ENCODE peak calls at places on chromosomes 4 and X, in four cellular contexts. One of them, this sample, is unnamed. For H3K4me1, the result is how much of the 10 kb centered on the place peaks cover.

GRCh38 chrX:3711331-3711917 is 2.0 kb downstream of the PRKX start:
- DNase-seq in psoas muscle: peak
- DNase-seq in esophagus muscularis mucosa: no peak
- DNase-seq in adipocyte: no peak
- DNase-seq in this sample: peak

GRCh38 chrX:100687128-100687527 is 43.1 kb downstream of the SRPX2 start:
- DNase-seq in psoas muscle: no peak
- DNase-seq in esophagus muscularis mucosa: no peak
- DNase-seq in adipocyte: no peak
- DNase-seq in this sample: no peak

GRCh38 chr4:52568351-52568750 is 90.8 kb downstream of the USP46 start:
- DNase-seq in psoas muscle: no peak
- DNase-seq in esophagus muscularis mucosa: no peak
- DNase-seq in adipocyte: no peak
- DNase-seq in this sample: no peak

GRCh38 chr4:3303840-3304715 is 11.3 kb downstream of the RGS12 start:
- DNase-seq in psoas muscle: no peak
- DNase-seq in esophagus muscularis mucosa: no peak
- DNase-seq in adipocyte: no peak
- DNase-seq in this sample: no peak

GRCh38 chr4:180057198-180057821 is 2185.9 kb upstream of the TENM3 start:
- DNase-seq in psoas muscle: no peak
- DNase-seq in esophagus muscularis mucosa: no peak
- DNase-seq in adipocyte: peak
- DNase-seq in this sample: no peak

GRCh38 chr4:120007171-120007894 is 59.3 kb downstream of the MAD2L1 start:
- DNase-seq in psoas muscle: no peak
- DNase-seq in esophagus muscularis mucosa: no peak
- DNase-seq in adipocyte: peak
- DNase-seq in this sample: no peak

GRCh38 chr4:101349346-101350064 is 2.2 kb upstream of the PPP3CA start:
- DNase-seq in psoas muscle: peak
- DNase-seq in esophagus muscularis mucosa: no peak
- DNase-seq in adipocyte: peak
- DNase-seq in this sample: peak

GRCh38 chr4:137755033-137755471 is 222.8 kb upstream of the PCDH18 start:
- DNase-seq in psoas muscle: no peak
- DNase-seq in esophagus muscularis mucosa: no peak
- DNase-seq in adipocyte: peak
- DNase-seq in this sample: no peak

GRCh38 chr4:48315728-48316630 is 25.4 kb upstream of the SLAIN2 start:
- DNase-seq in psoas muscle: no peak
- DNase-seq in esophagus muscularis mucosa: no peak
- DNase-seq in adipocyte: peak
- DNase-seq in this sample: no peak

GRCh38 chrX:72584165-72584564 is 11.5 kb upstream of the HDAC8 start:
- DNase-seq in psoas muscle: no peak
- DNase-seq in esophagus muscularis mucosa: no peak
- DNase-seq in adipocyte: no peak
- DNase-seq in this sample: no peak

GRCh38 chr4:158829254-158829653 is 60.4 kb downstream of the FNIP2 start:
- DNase-seq in psoas muscle: no peak
- DNase-seq in esophagus muscularis mucosa: no peak
- DNase-seq in adipocyte: no peak
- DNase-seq in this sample: no peak

GRCh38 chr4:158826057-158826456 is 57.2 kb downstream of the FNIP2 start:
- DNase-seq in psoas muscle: no peak
- DNase-seq in esophagus muscularis mucosa: no peak
- DNase-seq in adipocyte: no peak
- DNase-seq in this sample: no peak

GRCh38 chr4:158825443-158826036 is 56.7 kb downstream of the FNIP2 start:
- DNase-seq in psoas muscle: no peak
- DNase-seq in esophagus muscularis mucosa: no peak
- DNase-seq in adipocyte: no peak
- DNase-seq in this sample: no peak

GRCh38 chr4:158826882-158827281 is 58.1 kb downstream of the FNIP2 start:
- DNase-seq in psoas muscle: no peak
- DNase-seq in esophagus muscularis mucosa: no peak
- DNase-seq in adipocyte: no peak
- DNase-seq in this sample: no peak

DNA sequence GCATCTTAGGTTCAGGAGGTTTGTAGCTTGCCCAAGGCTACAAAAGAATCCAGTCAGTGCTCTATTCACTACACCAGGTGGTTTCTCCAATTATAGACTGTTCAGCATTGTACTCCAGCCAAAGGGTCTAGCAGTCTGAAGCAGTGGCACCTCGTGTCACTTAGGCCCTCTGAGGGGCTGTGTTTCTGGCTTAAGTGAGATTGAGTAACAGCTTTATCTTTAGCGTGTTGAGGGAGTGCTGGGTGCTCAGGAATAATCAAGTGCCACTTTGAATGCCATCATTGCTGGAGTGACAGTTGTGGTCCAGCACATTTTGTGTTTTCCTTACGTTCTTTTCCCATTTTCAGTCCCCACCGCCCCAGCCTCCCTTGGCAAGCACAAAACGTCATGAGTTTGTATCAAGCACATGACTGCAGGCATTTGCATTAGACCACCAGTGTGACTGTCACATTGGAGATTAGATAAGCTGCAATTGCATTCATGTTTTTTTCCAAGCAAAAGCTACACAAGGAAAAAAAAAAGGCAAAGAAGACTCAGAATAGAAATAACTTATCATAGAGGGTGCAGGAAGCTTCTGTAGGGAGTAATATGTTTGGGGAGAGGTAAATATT is 58.8 kb downstream of the FNIP2 start:
- DNase-seq in psoas muscle: no peak
- DNase-seq in esophagus muscularis mucosa: no peak
- DNase-seq in adipocyte: no peak
- DNase-seq in this sample: no peak
- H3K4me1 ChIP-seq in psoas muscle: under half
- H3K4me1 ChIP-seq in esophagus muscularis mucosa: under half
- H3K4me1 ChIP-seq in adipocyte: under half
- H3K4me1 ChIP-seq in this sample: under half

GRCh38 chr4:24582235-24582863 is 2.0 kb downstream of the DHX15 start:
- DNase-seq in psoas muscle: no peak
- DNase-seq in esophagus muscularis mucosa: no peak
- DNase-seq in adipocyte: peak
- DNase-seq in this sample: no peak

GRCh38 chr4:24574256-24574655 is 10.1 kb downstream of the DHX15 start:
- DNase-seq in psoas muscle: no peak
- DNase-seq in esophagus muscularis mucosa: no peak
- DNase-seq in adipocyte: no peak
- DNase-seq in this sample: no peak

GRCh38 chr4:24573582-24573981 is 10.8 kb downstream of the DHX15 start:
- DNase-seq in psoas muscle: no peak
- DNase-seq in esophagus muscularis mucosa: no peak
- DNase-seq in adipocyte: no peak
- DNase-seq in this sample: no peak

GRCh38 chr4:24576276-24576675 is 8.1 kb downstream of the DHX15 start:
- DNase-seq in psoas muscle: no peak
- DNase-seq in esophagus muscularis mucosa: no peak
- DNase-seq in adipocyte: no peak
- DNase-seq in this sample: no peak

DNA sequence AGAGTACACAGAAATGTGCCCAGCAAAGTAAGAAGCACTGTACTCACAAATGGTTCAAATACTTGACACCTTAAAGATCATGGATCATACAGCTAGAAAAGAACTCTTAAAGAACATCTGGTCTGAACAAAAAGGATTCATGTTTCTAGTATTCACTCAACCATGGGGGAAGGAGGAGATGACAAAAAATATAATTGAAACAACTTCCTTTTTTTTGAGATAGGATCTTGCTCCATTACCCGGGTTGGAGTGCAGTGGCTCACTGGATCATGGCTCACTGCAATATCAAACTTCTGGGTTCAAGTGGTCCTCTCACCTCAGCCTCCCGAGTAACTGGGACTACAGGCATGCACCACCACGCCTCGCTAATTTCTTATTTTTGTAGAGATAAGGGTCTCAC is 6.0 kb downstream of the DHX15 start:
- DNase-seq in psoas muscle: no peak
- DNase-seq in esophagus muscularis mucosa: no peak
- DNase-seq in adipocyte: no peak
- DNase-seq in this sample: no peak
- H3K4me1 ChIP-seq in psoas muscle: half or more
- H3K4me1 ChIP-seq in esophagus muscularis mucosa: half or more
- H3K4me1 ChIP-seq in adipocyte: under half
- H3K4me1 ChIP-seq in this sample: under half

DNA sequence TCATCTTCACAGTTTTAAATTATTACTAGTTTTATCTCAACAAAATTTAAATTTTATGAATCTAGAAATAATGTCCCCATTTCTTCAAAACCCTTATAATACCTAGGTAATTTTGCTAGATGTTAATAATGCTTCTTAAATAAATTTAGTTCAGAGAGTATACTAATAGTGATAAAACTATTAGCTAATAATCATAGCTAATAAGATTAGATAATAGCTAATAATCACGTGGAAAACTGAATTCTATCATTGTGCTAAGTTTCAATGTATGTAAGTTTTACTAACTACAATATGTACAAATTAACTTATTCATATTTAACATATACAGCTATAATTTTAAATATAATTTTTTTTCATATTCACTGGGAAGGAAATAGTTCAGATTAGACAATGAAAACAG is 10.2 kb downstream of the ANKRD17 start:
- DNase-seq in psoas muscle: no peak
- DNase-seq in esophagus muscularis mucosa: no peak
- DNase-seq in adipocyte: no peak
- DNase-seq in this sample: no peak
- H3K4me1 ChIP-seq in psoas muscle: under half
- H3K4me1 ChIP-seq in esophagus muscularis mucosa: half or more
- H3K4me1 ChIP-seq in adipocyte: under half
- H3K4me1 ChIP-seq in this sample: half or more

GRCh38 chr4:145503486-145504072 is 21.9 kb downstream of the SMAD1 start:
- DNase-seq in psoas muscle: no peak
- DNase-seq in esophagus muscularis mucosa: no peak
- DNase-seq in adipocyte: no peak
- DNase-seq in this sample: no peak

GRCh38 chr4:145502809-145503208 is 21.2 kb downstream of the SMAD1 start:
- DNase-seq in psoas muscle: no peak
- DNase-seq in esophagus muscularis mucosa: no peak
- DNase-seq in adipocyte: no peak
- DNase-seq in this sample: no peak

GRCh38 chr4:145507636-145508035 is 26.0 kb downstream of the SMAD1 start:
- DNase-seq in psoas muscle: no peak
- DNase-seq in esophagus muscularis mucosa: no peak
- DNase-seq in adipocyte: peak
- DNase-seq in this sample: no peak

GRCh38 chr4:145501051-145501660 is 19.5 kb downstream of the SMAD1 start:
- DNase-seq in psoas muscle: no peak
- DNase-seq in esophagus muscularis mucosa: no peak
- DNase-seq in adipocyte: no peak
- DNase-seq in this sample: no peak

GRCh38 chr4:145505945-145506344 is 24.3 kb downstream of the SMAD1 start:
- DNase-seq in psoas muscle: no peak
- DNase-seq in esophagus muscularis mucosa: no peak
- DNase-seq in adipocyte: no peak
- DNase-seq in this sample: no peak
- H3K4me1 ChIP-seq in psoas muscle: half or more
- H3K4me1 ChIP-seq in esophagus muscularis mucosa: half or more
- H3K4me1 ChIP-seq in adipocyte: under half
- H3K4me1 ChIP-seq in this sample: under half

DNA sequence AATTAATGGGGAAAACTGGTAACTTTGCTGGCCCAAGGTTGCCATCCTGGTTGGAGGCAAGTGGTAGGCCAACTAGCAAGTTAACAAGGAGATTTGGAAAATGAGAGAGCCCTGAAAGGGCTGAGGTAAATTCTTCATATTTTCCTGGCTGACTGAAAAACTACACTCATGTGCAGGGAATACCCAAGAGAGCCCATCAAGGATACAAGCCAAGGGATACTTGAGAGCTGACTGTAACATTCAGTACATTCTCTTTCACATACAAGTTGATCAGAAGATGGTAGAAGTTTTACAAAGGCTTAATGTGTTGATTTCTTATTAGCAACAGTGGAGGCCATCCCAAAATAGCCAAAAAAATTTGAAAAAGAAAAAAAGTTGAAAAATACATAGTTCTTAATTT is 33.3 kb downstream of the IL2 start:
- DNase-seq in psoas muscle: no peak
- DNase-seq in esophagus muscularis mucosa: no peak
- DNase-seq in adipocyte: peak
- DNase-seq in this sample: no peak
- H3K4me1 ChIP-seq in psoas muscle: under half
- H3K4me1 ChIP-seq in esophagus muscularis mucosa: under half
- H3K4me1 ChIP-seq in adipocyte: under half
- H3K4me1 ChIP-seq in this sample: under half

DNA sequence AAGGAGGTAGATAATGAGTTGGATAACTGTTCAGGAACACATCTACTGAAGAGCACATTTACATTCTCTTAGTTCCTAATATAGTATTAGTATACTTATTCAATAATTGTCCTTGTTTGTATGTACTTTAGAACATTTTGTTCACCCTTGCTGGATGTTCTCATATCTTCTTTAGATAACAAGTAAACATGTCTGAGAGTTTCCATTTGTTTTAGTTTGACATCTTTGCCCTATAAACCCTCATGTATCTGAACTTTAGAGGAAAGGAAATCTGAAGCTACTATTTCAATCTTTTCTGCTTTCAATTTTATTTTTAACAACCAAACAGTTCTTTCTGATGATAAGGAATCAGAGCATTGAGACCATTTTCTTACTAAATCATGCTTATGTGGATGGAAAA is 518.6 kb downstream of the RPA4 start:
- DNase-seq in psoas muscle: no peak
- DNase-seq in esophagus muscularis mucosa: no peak
- DNase-seq in adipocyte: no peak
- DNase-seq in this sample: no peak
- H3K4me1 ChIP-seq in psoas muscle: under half
- H3K4me1 ChIP-seq in esophagus muscularis mucosa: under half
- H3K4me1 ChIP-seq in adipocyte: under half
- H3K4me1 ChIP-seq in this sample: under half

GRCh38 chrX:129762448-129762847 is 17.3 kb upstream of the SASH3 start:
- DNase-seq in psoas muscle: peak
- DNase-seq in esophagus muscularis mucosa: no peak
- DNase-seq in adipocyte: no peak
- DNase-seq in this sample: no peak
- H3K4me1 ChIP-seq in psoas muscle: under half
- H3K4me1 ChIP-seq in esophagus muscularis mucosa: under half
- H3K4me1 ChIP-seq in adipocyte: under half
- H3K4me1 ChIP-seq in this sample: under half